ENCODE peak calls at places on chromosome 12, in ten cellular contexts. One of them, this sample, is unnamed.
A peak's percentile ranks its signal among the peaks of the same experiment; 100 is the strongest.

GRCh38 chr12:5655120-5655519 is 223.2 kb downstream of the NTF3 start:
- DNase-seq in adrenal gland: no peak
- DNase-seq in H1: no peak
- DNase-seq in colonic mucosa: no peak
- DNase-seq in upper lobe of right lung: no peak
- DNase-seq in ovary: no peak
- DNase-seq in brain microvascular endothelial cell: no peak
- DNase-seq in left ventricle myocardium inferior: no peak
- DNase-seq in spleen: no peak
- DNase-seq in pancreas: no peak
- DNase-seq in this sample: no peak

GRCh38 chr12:123126294-123127144 is 24.4 kb downstream of the PITPNM2 start:
- DNase-seq in adrenal gland: peak; percentile 86
- DNase-seq in H1: peak; percentile 19
- DNase-seq in colonic mucosa: no peak
- DNase-seq in upper lobe of right lung: no peak
- DNase-seq in ovary: peak; percentile 83
- DNase-seq in brain microvascular endothelial cell: peak; percentile 99
- DNase-seq in left ventricle myocardium inferior: no peak
- DNase-seq in spleen: no peak
- DNase-seq in pancreas: no peak
- DNase-seq in this sample: no peak

GRCh38 chr12:55683676-55684075 is 24.0 kb downstream of the ITGA7 start:
- DNase-seq in adrenal gland: no peak
- DNase-seq in H1: no peak
- DNase-seq in colonic mucosa: no peak
- DNase-seq in upper lobe of right lung: peak; percentile 16
- DNase-seq in ovary: no peak
- DNase-seq in brain microvascular endothelial cell: no peak
- DNase-seq in left ventricle myocardium inferior: no peak
- DNase-seq in spleen: no peak
- DNase-seq in pancreas: no peak
- DNase-seq in this sample: no peak

GRCh38 chr12:122054842-122055544 is 23.6 kb upstream of the MLXIP start:
- DNase-seq in adrenal gland: no peak
- DNase-seq in H1: no peak
- DNase-seq in colonic mucosa: no peak
- DNase-seq in upper lobe of right lung: no peak
- DNase-seq in ovary: no peak
- DNase-seq in brain microvascular endothelial cell: no peak
- DNase-seq in left ventricle myocardium inferior: no peak
- DNase-seq in spleen: no peak
- DNase-seq in pancreas: no peak
- DNase-seq in this sample: no peak

GRCh38 chr12:131912526-131913274 is 16.4 kb upstream of the PUS1 start:
- DNase-seq in adrenal gland: peak; percentile 99
- DNase-seq in H1: no peak
- DNase-seq in colonic mucosa: peak; percentile 36
- DNase-seq in upper lobe of right lung: no peak
- DNase-seq in ovary: peak; percentile 71
- DNase-seq in brain microvascular endothelial cell: peak; percentile 81
- DNase-seq in left ventricle myocardium inferior: peak; percentile 91
- DNase-seq in spleen: no peak
- DNase-seq in pancreas: peak; percentile 83
- DNase-seq in this sample: peak; percentile 92

GRCh38 chr12:89059721-89060120 is 292.6 kb downstream of the DUSP6 start:
- DNase-seq in adrenal gland: no peak
- DNase-seq in H1: no peak
- DNase-seq in colonic mucosa: peak; percentile 28
- DNase-seq in upper lobe of right lung: no peak
- DNase-seq in ovary: no peak
- DNase-seq in brain microvascular endothelial cell: no peak
- DNase-seq in left ventricle myocardium inferior: no peak
- DNase-seq in spleen: no peak
- DNase-seq in pancreas: no peak
- DNase-seq in this sample: no peak

GRCh38 chr12:22672951-22673350 is 48.0 kb downstream of the ETNK1 start:
- DNase-seq in adrenal gland: no peak
- DNase-seq in H1: no peak
- DNase-seq in colonic mucosa: no peak
- DNase-seq in upper lobe of right lung: no peak
- DNase-seq in ovary: no peak
- DNase-seq in brain microvascular endothelial cell: peak; percentile 38
- DNase-seq in left ventricle myocardium inferior: no peak
- DNase-seq in spleen: no peak
- DNase-seq in pancreas: no peak
- DNase-seq in this sample: peak; percentile 53

GRCh38 chr12:46886541-46887041 is 60.8 kb upstream of the SLC38A4 start:
- DNase-seq in adrenal gland: no peak
- DNase-seq in H1: no peak
- DNase-seq in colonic mucosa: no peak
- DNase-seq in upper lobe of right lung: no peak
- DNase-seq in ovary: no peak
- DNase-seq in brain microvascular endothelial cell: peak; percentile 75
- DNase-seq in left ventricle myocardium inferior: no peak
- DNase-seq in spleen: no peak
- DNase-seq in pancreas: no peak
- DNase-seq in this sample: no peak

GRCh38 chr12:110639336-110640178 is 25.6 kb downstream of the TCTN1 start:
- DNase-seq in adrenal gland: no peak
- DNase-seq in H1: no peak
- DNase-seq in colonic mucosa: no peak
- DNase-seq in upper lobe of right lung: no peak
- DNase-seq in ovary: no peak
- DNase-seq in brain microvascular endothelial cell: peak; percentile 40
- DNase-seq in left ventricle myocardium inferior: no peak
- DNase-seq in spleen: no peak
- DNase-seq in pancreas: no peak
- DNase-seq in this sample: no peak

GRCh38 chr12:68521321-68521839 is 89.3 kb upstream of the RAP1B start:
- DNase-seq in adrenal gland: peak; percentile 22
- DNase-seq in H1: no peak
- DNase-seq in colonic mucosa: no peak
- DNase-seq in upper lobe of right lung: no peak
- DNase-seq in ovary: no peak
- DNase-seq in brain microvascular endothelial cell: peak; percentile 78
- DNase-seq in left ventricle myocardium inferior: no peak
- DNase-seq in spleen: no peak
- DNase-seq in pancreas: no peak
- DNase-seq in this sample: peak; percentile 83

GRCh38 chr12:116759783-116760581 is 21.9 kb downstream of the RNFT2 start:
- DNase-seq in adrenal gland: no peak
- DNase-seq in H1: no peak
- DNase-seq in colonic mucosa: no peak
- DNase-seq in upper lobe of right lung: peak; percentile 53
- DNase-seq in ovary: no peak
- DNase-seq in brain microvascular endothelial cell: no peak
- DNase-seq in left ventricle myocardium inferior: peak; percentile 29
- DNase-seq in spleen: peak; percentile 73
- DNase-seq in pancreas: no peak
- DNase-seq in this sample: peak; percentile 8

GRCh38 chr12:75702477-75703093 is 191.2 kb upstream of the KRR1 start:
- DNase-seq in adrenal gland: no peak
- DNase-seq in H1: no peak
- DNase-seq in colonic mucosa: no peak
- DNase-seq in upper lobe of right lung: no peak
- DNase-seq in ovary: no peak
- DNase-seq in brain microvascular endothelial cell: no peak
- DNase-seq in left ventricle myocardium inferior: no peak
- DNase-seq in spleen: no peak
- DNase-seq in pancreas: no peak
- DNase-seq in this sample: no peak

GRCh38 chr12:108237272-108237671 is 101.8 kb downstream of the CMKLR1 start:
- DNase-seq in adrenal gland: no peak
- DNase-seq in H1: no peak
- DNase-seq in colonic mucosa: no peak
- DNase-seq in upper lobe of right lung: no peak
- DNase-seq in ovary: no peak
- DNase-seq in brain microvascular endothelial cell: no peak
- DNase-seq in left ventricle myocardium inferior: no peak
- DNase-seq in spleen: no peak
- DNase-seq in pancreas: no peak
- DNase-seq in this sample: no peak

GRCh38 chr12:1606021-1606622 is 11.7 kb upstream of the FBXL14 start:
- DNase-seq in adrenal gland: peak; percentile 94
- DNase-seq in H1: no peak
- DNase-seq in colonic mucosa: peak; percentile 96
- DNase-seq in upper lobe of right lung: peak; percentile 96
- DNase-seq in ovary: peak; percentile 96
- DNase-seq in brain microvascular endothelial cell: peak; percentile 79
- DNase-seq in left ventricle myocardium inferior: peak; percentile 94
- DNase-seq in spleen: peak; percentile 89
- DNase-seq in pancreas: peak; percentile 94
- DNase-seq in this sample: peak; percentile 91

DNA sequence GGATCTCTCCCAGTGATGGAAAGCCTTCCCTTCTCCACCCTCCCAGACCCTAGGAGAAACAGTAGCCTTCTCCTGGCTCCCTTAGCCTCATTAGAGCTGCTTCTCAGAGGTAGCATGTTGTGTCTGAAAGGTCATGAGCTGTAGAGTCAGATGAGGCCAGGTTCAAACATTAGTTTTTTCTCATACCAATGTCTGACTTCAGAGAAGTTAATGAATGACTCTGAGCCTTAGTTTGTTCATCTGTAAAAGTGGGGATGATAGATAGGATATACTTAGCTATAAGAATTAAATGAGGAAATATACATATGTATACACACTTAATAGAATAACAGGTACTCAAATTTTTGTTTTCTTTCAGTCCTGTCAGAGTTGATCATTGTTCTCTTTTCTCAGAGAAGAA is 523 bp downstream of the SLC6A13 start:
- DNase-seq in adrenal gland: no peak
- DNase-seq in H1: no peak
- DNase-seq in colonic mucosa: no peak
- DNase-seq in upper lobe of right lung: no peak
- DNase-seq in ovary: no peak
- DNase-seq in brain microvascular endothelial cell: no peak
- DNase-seq in left ventricle myocardium inferior: no peak
- DNase-seq in spleen: no peak
- DNase-seq in pancreas: no peak
- DNase-seq in this sample: no peak
- TF ChIP-seq CTCF in adrenal gland: no peak
- TF ChIP-seq CTCF in H1: no peak
- TF ChIP-seq CTCF in colonic mucosa: no peak
- TF ChIP-seq CTCF in upper lobe of right lung: no peak
- TF ChIP-seq CTCF in ovary: no peak
- TF ChIP-seq CTCF in brain microvascular endothelial cell: no peak
- TF ChIP-seq CTCF in left ventricle myocardium inferior: no peak
- TF ChIP-seq CTCF in spleen: no peak
- TF ChIP-seq CTCF in pancreas: no peak
- TF ChIP-seq CTCF in this sample: no peak

DNA sequence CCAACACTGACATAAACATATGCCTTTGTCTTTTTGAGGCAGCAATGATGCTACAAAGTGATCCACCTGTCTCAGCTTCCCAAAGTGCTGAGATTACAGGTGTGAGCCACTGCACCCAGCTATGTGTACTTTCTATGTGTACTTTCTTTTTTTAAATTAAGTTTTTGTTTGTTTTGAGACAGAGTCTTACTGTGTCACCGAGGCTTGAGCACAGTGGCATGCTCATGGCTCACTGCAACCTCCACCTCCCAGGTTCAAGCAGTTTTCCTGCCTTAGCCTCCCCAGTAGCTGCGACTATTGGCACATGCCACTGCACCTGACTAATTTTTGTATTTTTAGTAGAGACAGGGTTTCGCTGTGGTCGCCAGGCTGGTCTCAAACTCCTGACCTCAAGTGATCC is 172.5 kb upstream of the ALG10B start:
- DNase-seq in adrenal gland: no peak
- DNase-seq in H1: no peak
- DNase-seq in colonic mucosa: no peak
- DNase-seq in upper lobe of right lung: no peak
- DNase-seq in ovary: no peak
- DNase-seq in brain microvascular endothelial cell: no peak
- DNase-seq in left ventricle myocardium inferior: no peak
- DNase-seq in spleen: no peak
- DNase-seq in pancreas: no peak
- DNase-seq in this sample: no peak
- H3K27ac ChIP-seq in adrenal gland: no peak overlapping the region
- H3K27ac ChIP-seq in H1: no peak overlapping the region
- H3K27ac ChIP-seq in colonic mucosa: no peak overlapping the region
- H3K27ac ChIP-seq in upper lobe of right lung: no peak overlapping the region
- H3K27ac ChIP-seq in ovary: no peak overlapping the region
- H3K27ac ChIP-seq in brain microvascular endothelial cell: no peak overlapping the region
- H3K27ac ChIP-seq in left ventricle myocardium inferior: no peak overlapping the region
- H3K27ac ChIP-seq in spleen: no peak overlapping the region
- H3K27ac ChIP-seq in pancreas: no peak overlapping the region
- H3K27ac ChIP-seq in this sample: no peak overlapping the region

GRCh38 chr12:26630546-26631027 is 202.4 kb downstream of the ITPR2 start:
- DNase-seq in adrenal gland: peak; percentile 69
- DNase-seq in H1: no peak
- DNase-seq in colonic mucosa: no peak
- DNase-seq in upper lobe of right lung: no peak
- DNase-seq in ovary: peak; percentile 41
- DNase-seq in brain microvascular endothelial cell: peak; percentile 90
- DNase-seq in left ventricle myocardium inferior: no peak
- DNase-seq in spleen: no peak
- DNase-seq in pancreas: no peak
- DNase-seq in this sample: peak; percentile 64

GRCh38 chr12:26628234-26628633 is 204.8 kb downstream of the ITPR2 start:
- DNase-seq in adrenal gland: no peak
- DNase-seq in H1: no peak
- DNase-seq in colonic mucosa: no peak
- DNase-seq in upper lobe of right lung: no peak
- DNase-seq in ovary: no peak
- DNase-seq in brain microvascular endothelial cell: no peak
- DNase-seq in left ventricle myocardium inferior: no peak
- DNase-seq in spleen: no peak
- DNase-seq in pancreas: no peak
- DNase-seq in this sample: no peak

GRCh38 chr12:26631846-26632245 is 201.1 kb downstream of the ITPR2 start:
- DNase-seq in adrenal gland: no peak
- DNase-seq in H1: no peak
- DNase-seq in colonic mucosa: no peak
- DNase-seq in upper lobe of right lung: no peak
- DNase-seq in ovary: no peak
- DNase-seq in brain microvascular endothelial cell: peak; percentile 70
- DNase-seq in left ventricle myocardium inferior: no peak
- DNase-seq in spleen: no peak
- DNase-seq in pancreas: no peak
- DNase-seq in this sample: peak; percentile 42

GRCh38 chr12:26627335-26627734 is 205.7 kb downstream of the ITPR2 start:
- DNase-seq in adrenal gland: no peak
- DNase-seq in H1: no peak
- DNase-seq in colonic mucosa: no peak
- DNase-seq in upper lobe of right lung: no peak
- DNase-seq in ovary: no peak
- DNase-seq in brain microvascular endothelial cell: no peak
- DNase-seq in left ventricle myocardium inferior: no peak
- DNase-seq in spleen: no peak
- DNase-seq in pancreas: no peak
- DNase-seq in this sample: no peak

GRCh38 chr12:26629864-26630263 is 203.1 kb downstream of the ITPR2 start:
- DNase-seq in adrenal gland: peak; percentile 22
- DNase-seq in H1: no peak
- DNase-seq in colonic mucosa: no peak
- DNase-seq in upper lobe of right lung: no peak
- DNase-seq in ovary: no peak
- DNase-seq in brain microvascular endothelial cell: peak; percentile 53
- DNase-seq in left ventricle myocardium inferior: no peak
- DNase-seq in spleen: no peak
- DNase-seq in pancreas: no peak
- DNase-seq in this sample: peak; percentile 38
- TF ChIP-seq CTCF in adrenal gland: peak; percentile 44
- TF ChIP-seq CTCF in H1: peak; percentile 33
- TF ChIP-seq CTCF in colonic mucosa: no peak
- TF ChIP-seq CTCF in upper lobe of right lung: peak; percentile 14
- TF ChIP-seq CTCF in ovary: no peak
- TF ChIP-seq CTCF in brain microvascular endothelial cell: peak; percentile 75
- TF ChIP-seq CTCF in left ventricle myocardium inferior: peak; percentile 25
- TF ChIP-seq CTCF in spleen: no peak
- TF ChIP-seq CTCF in pancreas: no peak
- TF ChIP-seq CTCF in this sample: peak; percentile 44

GRCh38 chr12:26273811-26274210 is 78.4 kb downstream of the SSPN start:
- DNase-seq in adrenal gland: no peak
- DNase-seq in H1: no peak
- DNase-seq in colonic mucosa: no peak
- DNase-seq in upper lobe of right lung: no peak
- DNase-seq in ovary: peak; percentile 34
- DNase-seq in brain microvascular endothelial cell: no peak
- DNase-seq in left ventricle myocardium inferior: peak; percentile 31
- DNase-seq in spleen: no peak
- DNase-seq in pancreas: no peak
- DNase-seq in this sample: no peak
- H3K27ac ChIP-seq in adrenal gland: peak overlapping the region; percentile 90
- H3K27ac ChIP-seq in H1: no peak overlapping the region
- H3K27ac ChIP-seq in colonic mucosa: peak overlapping the region; percentile 84
- H3K27ac ChIP-seq in upper lobe of right lung: peak overlapping the region; percentile 86
- H3K27ac ChIP-seq in ovary: peak overlapping the region; percentile 79
- H3K27ac ChIP-seq in brain microvascular endothelial cell: peak overlapping the region; percentile 98
- H3K27ac ChIP-seq in left ventricle myocardium inferior: peak overlapping the region; percentile 78
- H3K27ac ChIP-seq in spleen: peak overlapping the region; percentile 79
- H3K27ac ChIP-seq in pancreas: peak overlapping the region; percentile 85
- H3K27ac ChIP-seq in this sample: no peak overlapping the region